ENCODE peak calls at places on chromosomes 11 and 22, in six cellular contexts. W, K, L, A, C and J are unnamed samples.

GRCh38 chr22:22576244-22576988 is 17.4 kb upstream of the PRAME start:
- DNase-seq in W (peak), K (peak), L (no peak), A (peak), C (no peak), J (peak)

GRCh38 chr11:61259363-61259762 is 18.4 kb downstream of the PGA5 start:
- DNase-seq in W (no peak), K (no peak), L (no peak), A (no peak), C (no peak), J (no peak)

GRCh38 chr22:37198290-37199102 is 10.4 kb upstream of the C1QTNF6 start:
- DNase-seq in W (peak), K (peak), L (no peak), A (peak), C (no peak), J (peak)

GRCh38 chr11:30914143-30914762 is 328.1 kb upstream of the MPPED2 start:
- DNase-seq in W (peak), K (peak), L (peak), A (peak), C (no peak), J (peak)

GRCh38 chr22:35043251-35043931 is 22.6 kb upstream of the ISX start:
- DNase-seq in W (no peak), K (no peak), L (no peak), A (peak), C (no peak), J (peak)

GRCh38 chr11:78195917-78196545 is 7.3 kb downstream of the USP35 start:
- DNase-seq in W (no peak), K (no peak), L (no peak), A (no peak), C (no peak), J (no peak)

GRCh38 chr22:43006753-43007152 is 8.2 kb downstream of the PACSIN2 start:
- DNase-seq in W (no peak), K (no peak), L (no peak), A (peak), C (no peak), J (no peak)

GRCh38 chr11:78420796-78421209 is 3.2 kb upstream of the GAB2 start:
- DNase-seq in W (peak), K (no peak), L (no peak), A (no peak), C (no peak), J (no peak)

GRCh38 chr11:93330446-93330984 is at the start of gene DEUP1:
- DNase-seq in W (peak), K (no peak), L (no peak), A (peak), C (no peak), J (no peak)

GRCh38 chr11:44592125-44592643 is 26.7 kb downstream of the CD82 start:
- DNase-seq in W (no peak), K (no peak), L (no peak), A (no peak), C (no peak), J (peak)

GRCh38 chr22:25841775-25842174 is 99.8 kb downstream of the MYO18B start:
- DNase-seq in W (no peak), K (no peak), L (no peak), A (no peak), C (no peak), J (no peak)

GRCh38 chr11:17906436-17906835 is 106.4 kb downstream of the SERGEF start:
- DNase-seq in W (peak), K (no peak), L (peak), A (peak), C (no peak), J (no peak)

GRCh38 chr11:100719809-100720221 is 32.7 kb downstream of the ARHGAP42 start:
- DNase-seq in W (no peak), K (no peak), L (no peak), A (peak), C (no peak), J (no peak)
- TF ChIP-seq GABPA in W (no peak), K (no peak), L (no peak), A (no peak), C (no peak), J (no peak)

DNA sequence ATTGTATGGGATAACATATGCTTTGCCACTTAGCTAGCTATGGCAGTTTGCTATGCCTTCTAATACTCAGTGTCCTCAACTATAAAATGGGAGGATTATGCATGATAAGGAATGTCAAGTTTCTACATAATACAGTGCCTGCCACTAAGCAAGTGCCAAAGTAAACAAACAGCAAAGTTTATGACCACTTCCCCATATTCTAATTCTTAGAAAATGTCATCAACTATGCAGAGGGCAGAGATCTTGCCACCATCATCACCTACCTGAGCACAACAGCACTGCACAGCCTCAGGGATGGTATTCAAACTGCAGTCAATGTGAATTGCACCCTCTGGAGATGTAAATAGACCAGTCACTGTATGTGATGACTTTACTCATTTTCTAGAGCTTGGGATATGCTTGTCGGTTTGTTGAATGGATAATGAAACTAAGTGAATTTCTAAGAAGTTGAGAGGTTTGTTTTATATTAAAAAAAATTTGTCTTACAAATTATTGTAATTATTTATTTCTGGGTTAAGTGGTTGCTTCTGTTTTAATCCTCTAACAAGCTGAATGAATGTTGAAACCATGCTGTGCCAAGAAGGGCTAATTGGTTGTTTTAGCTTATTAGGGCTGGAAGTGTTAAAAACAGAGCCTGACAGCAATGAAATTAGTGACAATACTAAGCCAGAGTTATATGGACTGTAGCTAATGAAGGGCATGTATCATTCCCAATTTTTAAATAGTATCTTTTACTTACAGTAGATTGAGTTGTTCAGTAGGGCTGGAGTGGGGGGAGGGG is 398.4 kb downstream of the CNTN5 start:
- DNase-seq in W (no peak), K (no peak), L (no peak), A (no peak), C (no peak), J (no peak)
- H3K4me3 ChIP-seq in W (no peak), K (no peak), L (no peak), A (no peak), C (no peak), J (no peak)

GRCh38 chr22:40237788-40238424 is 60.2 kb downstream of the TNRC6B start:
- DNase-seq in W (no peak), K (no peak), L (no peak), A (no peak), C (no peak), J (no peak)

GRCh38 chr22:40236131-40236665 is 58.5 kb downstream of the TNRC6B start:
- DNase-seq in W (no peak), K (no peak), L (no peak), A (no peak), C (no peak), J (no peak)

GRCh38 chr22:40237241-40237640 is 59.5 kb downstream of the TNRC6B start:
- DNase-seq in W (no peak), K (no peak), L (no peak), A (no peak), C (peak), J (no peak)

GRCh38 chr22:40233886-40234285 is 56.2 kb downstream of the TNRC6B start:
- DNase-seq in W (no peak), K (no peak), L (no peak), A (no peak), C (no peak), J (no peak)

GRCh38 chr22:40235418-40235817 is 57.7 kb downstream of the TNRC6B start:
- DNase-seq in W (no peak), K (no peak), L (no peak), A (no peak), C (no peak), J (no peak)
- TF ChIP-seq GABPA in W (no peak), K (no peak), L (no peak), A (no peak), C (no peak), J (no peak)

GRCh38 chr11:130548491-130548833 is 100.0 kb downstream of the ADAMTS15 start:
- DNase-seq in W (no peak), K (no peak), L (no peak), A (no peak), C (no peak), J (no peak)

GRCh38 chr11:130547761-130548490 is 99.5 kb downstream of the ADAMTS15 start:
- DNase-seq in W (no peak), K (no peak), L (no peak), A (no peak), C (no peak), J (no peak)

GRCh38 chr11:130545449-130546072 is 97.1 kb downstream of the ADAMTS15 start:
- DNase-seq in W (no peak), K (no peak), L (no peak), A (no peak), C (no peak), J (no peak)

GRCh38 chr11:130546901-130547694 is 98.7 kb downstream of the ADAMTS15 start:
- DNase-seq in W (no peak), K (no peak), L (no peak), A (no peak), C (no peak), J (no peak)

GRCh38 chr11:130546438-130546837 is 98.0 kb downstream of the ADAMTS15 start:
- DNase-seq in W (no peak), K (no peak), L (no peak), A (no peak), C (no peak), J (no peak)
- H3K4me3 ChIP-seq in W (no peak), K (no peak), L (no peak), A (no peak), C (no peak), J (no peak)

GRCh38 chr11:113504586-113504985 is 29.4 kb upstream of the DRD2 start:
- DNase-seq in W (no peak), K (no peak), L (no peak), A (no peak), C (no peak), J (no peak)
- TF ChIP-seq GABPA in W (no peak), K (no peak), L (no peak), A (no peak), C (no peak), J (no peak)

GRCh38 chr22:45212992-45213751 is 27.5 kb downstream of the KIAA0930 start:
- DNase-seq in W (peak), K (no peak), L (no peak), A (no peak), C (no peak), J (peak)
- H3K4me3 ChIP-seq in W (peak), K (no peak), L (no peak), A (no peak), C (no peak), J (peak)

DNA sequence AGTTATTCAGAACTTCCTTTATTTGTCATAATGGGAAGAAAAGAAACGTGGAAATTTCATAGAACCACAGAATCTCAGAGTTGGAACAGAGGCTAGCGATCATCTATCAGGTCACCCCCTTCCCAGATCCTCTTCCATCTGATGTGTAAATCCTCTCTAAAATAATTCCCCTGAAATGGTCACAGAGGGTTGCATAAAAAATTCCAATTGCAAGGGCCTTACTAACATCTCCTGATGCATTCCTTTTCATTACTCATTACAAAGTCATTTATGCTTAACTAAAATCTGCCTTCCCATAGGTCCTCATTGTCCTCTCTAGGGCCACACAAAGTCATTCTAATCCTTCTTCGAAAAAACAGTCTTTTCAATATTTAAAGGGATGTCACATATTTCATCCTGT is 771.3 kb downstream of the DLG2 start:
- DNase-seq in W (no peak), K (no peak), L (no peak), A (no peak), C (no peak), J (no peak)
- TF ChIP-seq GABPA in W (no peak), K (no peak), L (no peak), A (no peak), C (no peak), J (no peak)

GRCh38 chr11:20131744-20132666 is 28.3 kb downstream of the DBX1 start:
- DNase-seq in W (peak), K (peak), L (no peak), A (peak), C (no peak), J (peak)
- H3K4me3 ChIP-seq in W (no peak), K (peak), L (peak), A (no peak), C (no peak), J (no peak)

DNA sequence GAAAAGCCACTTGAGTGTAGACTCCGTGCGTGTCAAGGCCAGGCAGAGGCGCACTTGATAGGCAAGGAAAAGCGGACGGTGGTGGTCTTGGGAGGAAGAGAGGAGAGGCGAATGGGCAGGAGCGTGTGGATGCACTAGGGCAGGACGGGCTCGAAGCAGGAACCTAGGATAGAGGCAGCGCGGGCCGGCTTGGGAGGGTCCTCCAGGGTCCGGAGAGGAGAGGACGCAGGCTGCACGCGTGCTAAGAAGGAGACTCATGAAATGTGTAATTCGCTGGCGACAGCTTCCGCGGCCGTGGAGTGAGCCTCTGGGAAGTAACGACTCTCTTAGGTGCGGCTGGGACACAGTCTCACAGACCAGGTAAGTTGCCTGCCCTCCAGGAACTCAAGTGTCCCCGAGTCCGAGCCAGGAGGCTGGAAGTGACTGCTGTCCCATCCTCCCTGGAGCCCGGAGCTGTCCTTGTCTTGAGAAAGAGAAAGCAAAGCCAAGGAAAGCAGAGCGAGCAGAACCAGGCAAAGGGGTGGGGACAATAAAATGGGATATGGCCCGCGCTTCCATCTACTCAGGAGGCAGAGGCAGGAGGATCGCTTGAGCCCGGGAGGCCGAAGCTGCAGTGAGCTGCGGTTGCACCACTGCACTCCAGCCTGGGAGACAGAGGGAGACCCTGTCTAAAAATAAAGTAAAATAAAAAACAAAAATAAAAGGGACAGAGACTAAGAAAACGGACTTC is 824 bp upstream of the IL17RA start:
- DNase-seq in W (no peak), K (no peak), L (no peak), A (no peak), C (no peak), J (no peak)
- TF ChIP-seq GABPA in W (no peak), K (no peak), L (no peak), A (no peak), C (no peak), J (no peak)